ENCODE peak calls at places on chromosome 2, in nine cellular contexts. U, E, K, T, M, S, I, F and A are unnamed samples.

GRCh38 chr2:156619021-156619539 is 182.9 kb downstream of the GPD2 start:
- DNase-seq in U (no peak), E (no peak), K (no peak), T (no peak), M (no peak), S (no peak), I (no peak), F (no peak), A (no peak)

GRCh38 chr2:150599889-150600288 is 112.4 kb upstream of the RND3 start:
- DNase-seq in U (no peak), E (no peak), K (no peak), T (no peak), M (no peak), S (no peak), I (no peak), F (no peak), A (no peak)

GRCh38 chr2:237498341-237498740 is 11.3 kb downstream of the MLPH start:
- DNase-seq in U (no peak), E (no peak), K (no peak), T (no peak), M (no peak), S (no peak), I (no peak), F (no peak), A (no peak)

GRCh38 chr2:88521445-88522070 is 69.1 kb upstream of the FOXI3 start:
- DNase-seq in U (no peak), E (no peak), K (no peak), T (no peak), M (no peak), S (no peak), I (peak), F (no peak), A (peak)

GRCh38 chr2:138215958-138216357 is 251.7 kb downstream of the HNMT start:
- DNase-seq in U (no peak), E (no peak), K (no peak), T (no peak), M (no peak), S (no peak), I (no peak), F (no peak), A (no peak)

GRCh38 chr2:46700435-46700834 is 215.2 kb downstream of the MCFD2 start:
- DNase-seq in U (no peak), E (no peak), K (no peak), T (no peak), M (no peak), S (no peak), I (no peak), F (no peak), A (no peak)

GRCh38 chr2:8389373-8390108 is 292.3 kb upstream of the ID2 start:
- DNase-seq in U (no peak), E (no peak), K (no peak), T (peak), M (no peak), S (no peak), I (peak), F (no peak), A (peak)

GRCh38 chr2:151189125-151189524 is 72.5 kb downstream of the RBM43 start:
- DNase-seq in U (no peak), E (no peak), K (no peak), T (no peak), M (no peak), S (no peak), I (no peak), F (no peak), A (no peak)

GRCh38 chr2:62724886-62725711 is 19.6 kb downstream of the EHBP1 start:
- DNase-seq in U (peak), E (no peak), K (no peak), T (no peak), M (no peak), S (no peak), I (peak), F (peak), A (no peak)

GRCh38 chr2:119746836-119747235 is 12.9 kb upstream of the PTPN4 start:
- DNase-seq in U (no peak), E (no peak), K (no peak), T (no peak), M (no peak), S (no peak), I (peak), F (no peak), A (no peak)

GRCh38 chr2:157990173-157990572 is 111.5 kb upstream of the UPP2 start:
- DNase-seq in U (no peak), E (no peak), K (peak), T (no peak), M (no peak), S (no peak), I (no peak), F (no peak), A (no peak)

GRCh38 chr2:205868773-205869333 is 186.6 kb downstream of the NRP2 start:
- DNase-seq in U (no peak), E (no peak), K (no peak), T (peak), M (no peak), S (no peak), I (peak), F (no peak), A (peak)

GRCh38 chr2:186570587-186570986 is 19.3 kb upstream of the ITGAV start:
- DNase-seq in U (peak), E (no peak), K (no peak), T (peak), M (no peak), S (no peak), I (peak), F (no peak), A (peak)